ENCODE peak calls at places on chromosomes 4 and X, in eight cellular contexts. Z is cortex of kidney; C is astrocyte of the cerebellum; V is NCI-H1417; P is head of caudate nucleus; U is WTC11; H is CD4-positive, alpha-beta T cell; K is stimulated activated CD8-positive, alpha-beta memory T cell treated with anti-CD3 and anti-CD28 coated beads, Interleukin-12 subunit alpha, Interleukin-12 subunit beta, amount 100 ng/mL, for 4 hours. D is an unnamed sample.
A peak's percentile ranks its signal among the peaks of the same experiment; 100 is the strongest.

GRCh38 chrX:130669233-130669632 is 233.8 kb downstream of the ENOX2 start:
- DNase-seq in Z (no peak), C (no peak), V (no peak), P (no peak), U (no peak), H (no peak), K (no peak), D (no peak)

GRCh38 chrX:133171962-133172708 is 46.0 kb downstream of the TFDP3 start:
- DNase-seq in Z (no peak), C (no peak), V (peak; percentile 48), P (no peak), U (no peak), H (no peak), K (no peak), D (no peak)

GRCh38 chrX:150446995-150447394 is 83.9 kb downstream of the MAMLD1 start:
- DNase-seq in Z (no peak), C (no peak), V (no peak), P (no peak), U (no peak), H (no peak), K (no peak), D (no peak)

GRCh38 chr4:165560941-165561340 is 182.1 kb downstream of the CPE start:
- DNase-seq in Z (no peak), C (no peak), V (no peak), P (no peak), U (no peak), H (no peak), K (no peak), D (no peak)

GRCh38 chr4:26308573-26308972 is 12.2 kb upstream of the RBPJ start:
- DNase-seq in Z (no peak), C (no peak), V (peak; percentile 17), P (no peak), U (no peak), H (no peak), K (no peak), D (no peak)

GRCh38 chr4:146776691-146777090 is 138.0 kb downstream of the POU4F2 start:
- DNase-seq in Z (no peak), C (no peak), V (no peak), P (no peak), U (no peak), H (no peak), K (no peak), D (no peak)

GRCh38 chr4:14180166-14180565 is 552.6 kb upstream of the BOD1L1 start:
- DNase-seq in Z (no peak), C (no peak), V (no peak), P (no peak), U (no peak), H (no peak), K (no peak), D (no peak)

GRCh38 chrX:110051559-110051958 is 48.6 kb downstream of the TMEM164 start:
- DNase-seq in Z (no peak), C (no peak), V (no peak), P (no peak), U (no peak), H (no peak), K (no peak), D (no peak)

GRCh38 chrX:148979786-148980185 is 479.4 kb downstream of the AFF2 start:
- DNase-seq in Z (no peak), C (no peak), V (no peak), P (no peak), U (no peak), H (no peak), K (no peak), D (no peak)

GRCh38 chrX:73478961-73479360 is 32.1 kb downstream of the CDX4 start:
- DNase-seq in Z (no peak), C (no peak), V (no peak), P (no peak), U (no peak), H (no peak), K (no peak), D (no peak)

GRCh38 chr4:156595041-156595440 is 376.6 kb downstream of the PDGFC start:
- DNase-seq in Z (no peak), C (no peak), V (no peak), P (no peak), U (no peak), H (no peak), K (no peak), D (no peak)

GRCh38 chrX:42119076-42119475 is 195.7 kb upstream of the CASK start:
- DNase-seq in Z (no peak), C (peak; percentile 76), V (peak; percentile 70), P (no peak), U (no peak), H (no peak), K (no peak), D (no peak)

GRCh38 chrX:153049093-153049492 is 7.2 kb upstream of the PNMA3 start:
- DNase-seq in Z (no peak), C (no peak), V (no peak), P (no peak), U (no peak), H (no peak), K (no peak), D (no peak)

GRCh38 chr4:83387922-83388676 is 53.5 kb upstream of the HPSE start:
- DNase-seq in Z (no peak), C (no peak), V (no peak), P (no peak), U (no peak), H (peak; percentile 3), K (no peak), D (no peak)

GRCh38 chr4:14254252-14254651 is 626.7 kb upstream of the BOD1L1 start:
- DNase-seq in Z (no peak), C (peak; percentile 4), V (peak; percentile 30), P (no peak), U (peak; percentile 60), H (no peak), K (no peak), D (no peak)

GRCh38 chr4:173506780-173507211 is 23.2 kb downstream of the HAND2 start:
- DNase-seq in Z (no peak), C (no peak), V (no peak), P (no peak), U (no peak), H (no peak), K (no peak), D (peak; percentile 74)

GRCh38 chr4:110160616-110161015 is 37.8 kb downstream of the ELOVL6 start:
- DNase-seq in Z (no peak), C (no peak), V (no peak), P (no peak), U (no peak), H (no peak), K (no peak), D (no peak)

GRCh38 chr4:29540439-29541102 is 1179.6 kb upstream of the PCDH7 start:
- DNase-seq in Z (no peak), C (no peak), V (no peak), P (no peak), U (no peak), H (no peak), K (no peak), D (no peak)

GRCh38 chr4:165507381-165507780 is 128.6 kb downstream of the CPE start:
- DNase-seq in Z (no peak), C (no peak), V (no peak), P (no peak), U (no peak), H (no peak), K (no peak), D (no peak)

GRCh38 chrX:42746606-42747005 is 31.4 kb downstream of the PPP1R2C start:
- DNase-seq in Z (no peak), C (no peak), V (no peak), P (no peak), U (no peak), H (no peak), K (no peak), D (no peak)

GRCh38 chr4:24770111-24770584 is 25.2 kb upstream of the SOD3 start:
- DNase-seq in Z (no peak), C (peak; percentile 86), V (no peak), P (no peak), U (no peak), H (no peak), K (no peak), D (no peak)

GRCh38 chrX:13464599-13465275 is 104.7 kb upstream of the EGFL6 start:
- DNase-seq in Z (no peak), C (no peak), V (no peak), P (no peak), U (no peak), H (no peak), K (no peak), D (no peak)

GRCh38 chr4:181330654-181331595 is 912.3 kb upstream of the TENM3 start:
- DNase-seq in Z (no peak), C (no peak), V (no peak), P (no peak), U (no peak), H (no peak), K (no peak), D (no peak)

GRCh38 chr4:152041304-152041703 is 280.5 kb upstream of the GATB start:
- DNase-seq in Z (no peak), C (no peak), V (no peak), P (no peak), U (no peak), H (no peak), K (no peak), D (no peak)

GRCh38 chrX:100994352-100995281 is 25.1 kb downstream of the ARL13A start:
- DNase-seq in Z (no peak), C (no peak), V (no peak), P (no peak), U (no peak), H (no peak), K (no peak), D (no peak)

GRCh38 chrX:14362731-14363130 is 166.6 kb upstream of the GLRA2 start:
- DNase-seq in Z (no peak), C (no peak), V (no peak), P (no peak), U (no peak), H (no peak), K (no peak), D (no peak)

GRCh38 chr4:37767546-37767945 is 58.9 kb upstream of the PGM2 start:
- DNase-seq in Z (no peak), C (no peak), V (peak; percentile 72), P (no peak), U (no peak), H (no peak), K (no peak), D (no peak)

GRCh38 chr4:43485196-43485595 is 592.7 kb downstream of the GRXCR1 start:
- DNase-seq in Z (no peak), C (no peak), V (no peak), P (no peak), U (no peak), H (no peak), K (no peak), D (no peak)

GRCh38 chr4:575281-576141 is 584 bp downstream of the TMEM271 start:
- DNase-seq in Z (no peak), C (peak; percentile 37), V (peak; percentile 56), P (no peak), U (peak; percentile 78), H (no peak), K (no peak), D (no peak)

GRCh38 chrX:10108288-10108687 is 48.5 kb upstream of the CLCN4 start:
- DNase-seq in Z (peak; percentile 1), C (no peak), V (peak; percentile 75), P (no peak), U (no peak), H (no peak), K (no peak), D (no peak)

GRCh38 chr4:40223343-40223742 is 26.5 kb downstream of the RHOH start:
- DNase-seq in Z (no peak), C (no peak), V (no peak), P (no peak), U (no peak), H (no peak), K (no peak), D (no peak)

GRCh38 chr4:52643846-52644245 is 15.3 kb downstream of the USP46 start:
- DNase-seq in Z (no peak), C (peak; percentile 38), V (peak; percentile 46), P (no peak), U (no peak), H (no peak), K (no peak), D (no peak)

GRCh38 chr4:38504396-38504715 is 159.6 kb upstream of the KLF3 start:
- DNase-seq in Z (no peak), C (no peak), V (no peak), P (no peak), U (no peak), H (no peak), K (no peak), D (no peak)

GRCh38 chr4:66591968-66592367 is 921.7 kb upstream of the EPHA5 start:
- DNase-seq in Z (no peak), C (no peak), V (no peak), P (no peak), U (no peak), H (no peak), K (no peak), D (no peak)